ENCODE peak calls at places on chromosomes 11 and 22, in four cellular contexts. W, R, D and Q are unnamed samples.

GRCh38 chr11:2467695-2468055 is 22.9 kb downstream of the KCNQ1 start:
- DNase-seq in W (no peak), D (no peak), R (no peak), Q (no peak)

GRCh38 chr11:14193644-14194043 is 165.3 kb downstream of the RRAS2 start:
- DNase-seq in W (no peak), R (no peak), D (no peak), Q (no peak)

GRCh38 chr22:25100972-25101371 is 98.7 kb upstream of the CRYBB3 start:
- DNase-seq in R (no peak), W (no peak), D (peak), Q (no peak)

GRCh38 chr11:11894486-11894885 is 52.7 kb downstream of the USP47 start:
- DNase-seq in R (no peak), W (no peak), D (no peak), Q (no peak)

GRCh38 chr11:17179972-17180371 is 27.8 kb downstream of the PIK3C2A start:
- DNase-seq in D (no peak), R (no peak), W (no peak), Q (no peak)

GRCh38 chr11:18765554-18765953 is 26.0 kb downstream of the PTPN5 start:
- DNase-seq in R (no peak), D (no peak), W (no peak), Q (no peak)

GRCh38 chr11:6505577-6506240 is 8.6 kb downstream of the DNHD1 start:
- DNase-seq in D (peak), W (no peak), R (peak), Q (no peak)

GRCh38 chr22:39244496-39245129 is at the start of gene PDGFB:
- DNase-seq in W (no peak), R (no peak), D (peak), Q (no peak)

GRCh38 chr11:108562746-108563581 is 30.6 kb downstream of the EXPH5 start:
- DNase-seq in D (no peak), R (no peak), W (no peak), Q (no peak)

GRCh38 chr22:38298312-38299000 is 18.8 kb downstream of the CSNK1E start:
- DNase-seq in D (no peak), W (no peak), R (no peak), Q (peak)

GRCh38 chr11:65639623-65640482 is 2.0 kb downstream of the SIPA1 start:
- DNase-seq in D (no peak), W (peak), R (no peak), Q (no peak)

GRCh38 chr11:68125164-68125563 is 4.0 kb upstream of the CHKA start:
- DNase-seq in D (no peak), R (no peak), W (no peak), Q (no peak)

GRCh38 chr11:75760710-75761493 is 7.7 kb upstream of the DGAT2 start:
- DNase-seq in W (no peak), R (no peak), D (no peak), Q (no peak)

GRCh38 chr11:77244277-77245014 is 57.0 kb downstream of the GDPD4 start:
- DNase-seq in D (no peak), W (no peak), R (peak), Q (no peak)

GRCh38 chr11:65219930-65220213 is 38.1 kb downstream of the CAPN1 start:
- DNase-seq in D (no peak), R (no peak), W (no peak), Q (no peak)

GRCh38 chr22:25919452-25919851 is 177.5 kb downstream of the MYO18B start:
- DNase-seq in R (no peak), D (no peak), W (no peak), Q (no peak)

GRCh38 chr11:65493367-65494176 is 5.3 kb upstream of the MALAT1 start:
- DNase-seq in W (no peak), R (peak), D (no peak), Q (peak)

GRCh38 chr11:130070829-130071205 is 1.1 kb downstream of the APLP2 start:
- DNase-seq in W (no peak), D (no peak), R (no peak), Q (peak)

GRCh38 chr11:15113381-15113780 is 1.3 kb upstream of the INSC start:
- DNase-seq in W (peak), R (no peak), D (no peak), Q (no peak)

GRCh38 chr11:112270551-112271180 is 10.0 kb upstream of the PLET1 start:
- DNase-seq in W (no peak), D (no peak), R (no peak), Q (peak)

GRCh38 chr22:17410576-17410975 is 41.3 kb downstream of the CECR2 start:
- DNase-seq in D (no peak), W (no peak), R (no peak), Q (no peak)

DNA sequence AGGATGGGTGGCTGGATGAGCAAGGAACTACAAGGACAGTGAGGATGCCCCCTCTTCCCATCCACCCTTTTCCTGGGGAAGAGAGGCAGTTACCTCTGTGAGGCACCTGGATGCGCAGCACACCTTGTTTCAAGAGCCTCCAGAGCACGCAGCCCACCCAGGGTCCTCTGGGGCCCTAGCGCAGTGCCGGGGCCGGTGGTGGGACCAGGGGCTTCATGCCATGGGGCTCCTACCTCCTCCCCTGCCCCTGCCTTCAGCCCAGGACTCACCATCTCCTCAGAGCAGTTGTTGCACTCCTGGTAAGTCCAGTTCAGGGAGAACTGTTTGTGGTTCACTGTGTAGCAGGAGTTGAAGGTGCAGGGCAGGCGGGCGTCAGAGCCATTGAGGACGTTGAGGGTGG is 8.1 kb downstream of the SCN2B start:
- DNase-seq in W (no peak), R (no peak), D (no peak), Q (no peak)
- TF ChIP-seq NR2C2 in W (no peak), R (no peak), D (no peak), Q (no peak)

GRCh38 chr11:63490551-63491239 is at the start of gene PLAAT5:
- DNase-seq in R (no peak), D (no peak), W (no peak), Q (peak)
- TF ChIP-seq MAX in R (no peak), D (no peak), W (no peak), Q (peak)

DNA sequence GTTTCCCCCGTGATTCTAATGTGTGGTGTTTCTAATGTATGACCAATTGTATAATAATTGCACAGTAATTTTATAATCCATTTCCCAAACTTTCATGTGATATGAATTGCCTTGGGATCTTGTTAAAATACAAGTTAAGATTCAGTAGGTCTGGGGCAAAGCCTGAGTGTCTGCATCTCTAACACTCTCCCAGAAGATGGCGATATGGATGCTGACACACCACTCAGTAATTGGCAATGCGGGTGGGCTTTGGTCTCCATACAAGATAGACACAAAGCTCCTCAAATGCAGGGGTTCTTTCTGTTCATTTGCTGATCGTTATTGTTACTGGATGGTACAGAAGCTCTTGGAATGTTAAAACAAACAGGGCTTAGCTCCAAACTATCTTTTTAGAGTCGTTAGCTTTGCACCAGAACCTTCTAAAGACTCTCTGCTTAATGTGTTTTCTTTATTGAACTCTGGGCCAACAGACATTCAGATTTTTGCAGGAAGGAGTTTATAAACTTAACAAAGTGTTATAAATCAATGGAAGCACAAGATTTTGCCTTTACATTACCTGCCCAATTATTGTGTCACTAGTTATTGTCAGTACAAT is 45.4 kb upstream of the ANO3 start:
- DNase-seq in W (no peak), R (peak), D (no peak), Q (peak)
- TF ChIP-seq CBFB in W (no peak), R (no peak), D (no peak), Q (no peak)

GRCh38 chr11:134913999-134914590 is 502.1 kb upstream of the B3GAT1 start:
- DNase-seq in W (no peak), D (no peak), R (no peak), Q (no peak)

GRCh38 chr11:134915212-134915611 is 503.2 kb upstream of the B3GAT1 start:
- DNase-seq in W (no peak), D (no peak), R (no peak), Q (no peak)

GRCh38 chr11:134915881-134916280 is 503.8 kb upstream of the B3GAT1 start:
- DNase-seq in D (no peak), R (no peak), W (no peak), Q (no peak)

GRCh38 chr11:134916829-134917228 is 504.8 kb upstream of the B3GAT1 start:
- DNase-seq in R (no peak), W (no peak), D (no peak), Q (no peak)

DNA sequence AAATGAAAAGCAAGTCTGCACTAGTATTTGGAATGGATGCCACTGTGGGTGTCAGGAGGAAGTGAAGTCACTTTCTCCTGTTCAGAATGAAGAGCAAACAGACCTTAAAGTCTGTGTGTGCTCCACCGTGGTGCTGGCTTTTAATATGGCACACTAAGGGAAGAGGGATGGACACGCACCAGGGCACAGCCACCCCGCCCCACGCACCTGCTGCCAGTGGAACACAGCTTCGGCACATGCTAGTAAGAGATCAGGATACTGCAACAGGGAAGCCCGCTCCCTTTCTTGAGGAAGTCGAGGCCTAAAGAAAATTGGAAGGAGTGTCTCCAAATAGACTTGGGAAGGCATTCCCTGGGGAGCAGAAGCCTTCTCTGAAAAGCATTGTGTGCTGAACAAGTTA is 504.4 kb upstream of the B3GAT1 start:
- DNase-seq in R (no peak), W (no peak), D (no peak), Q (no peak)
- TF ChIP-seq NR2C2 in R (no peak), W (no peak), D (no peak), Q (no peak)

GRCh38 chr11:776459-777287 is 614 bp downstream of the GATD1 start:
- DNase-seq in D (peak), W (no peak), R (no peak), Q (peak)
- TF ChIP-seq MAX in D (peak), W (no peak), R (peak), Q (peak)

GRCh38 chr22:34493471-34493870 is 572.5 kb upstream of the ISX start:
- DNase-seq in R (no peak), D (no peak), W (no peak), Q (no peak)

GRCh38 chr22:34490911-34491310 is 570.6 kb upstream of the LARGE1 start:
- DNase-seq in W (no peak), D (no peak), R (no peak), Q (no peak)

DNA sequence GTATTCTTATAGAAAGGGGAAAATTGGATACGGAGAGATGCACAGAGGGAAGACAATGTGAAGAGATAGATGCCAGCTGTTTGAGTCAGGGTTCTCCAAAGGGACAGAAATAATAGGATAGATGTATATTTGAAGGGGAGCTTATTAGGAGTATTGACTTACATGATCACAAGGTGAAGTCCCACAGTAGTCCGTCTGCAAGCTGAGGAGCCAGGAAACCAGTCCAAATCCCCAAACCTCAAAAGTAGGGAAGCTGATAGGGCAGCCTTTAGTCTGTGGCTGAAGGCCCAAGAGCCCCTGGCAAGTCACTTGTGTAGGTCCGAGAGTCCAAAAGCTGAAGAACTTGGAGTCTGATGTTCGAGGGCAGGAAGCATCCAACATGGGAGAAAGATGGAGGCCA is 569.6 kb upstream of the LARGE1 start:
- DNase-seq in R (no peak), D (no peak), W (no peak), Q (no peak)
- TF ChIP-seq CBFB in R (no peak), D (no peak), W (no peak), Q (no peak)

DNA sequence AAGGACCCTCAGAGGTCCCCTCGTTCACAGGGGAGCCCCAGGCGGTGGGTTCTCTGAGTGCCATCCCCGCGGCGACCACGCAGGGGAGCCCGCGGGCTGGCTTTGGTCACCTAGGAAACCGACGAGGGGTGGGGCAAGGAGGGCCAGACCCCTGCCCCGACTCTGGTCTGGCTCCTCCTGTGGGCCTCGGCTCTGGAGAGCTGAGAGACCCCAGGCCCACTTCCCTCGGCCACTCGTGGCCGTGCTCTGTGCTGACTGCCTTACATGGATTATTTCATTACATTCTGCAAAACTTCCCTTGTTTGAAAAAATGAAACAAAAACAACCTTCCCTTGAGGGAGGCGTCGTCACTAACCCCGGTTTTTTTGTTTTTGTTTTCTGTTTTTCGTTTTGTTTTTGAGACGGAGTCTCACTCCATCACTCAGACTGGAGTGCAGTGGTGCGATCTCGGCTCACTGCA is 15.2 kb upstream of the CYTH4 start:
- DNase-seq in W (no peak), D (peak), R (no peak), Q (peak)
- TF ChIP-seq NR2C2 in W (no peak), D (no peak), R (no peak), Q (no peak)

DNA sequence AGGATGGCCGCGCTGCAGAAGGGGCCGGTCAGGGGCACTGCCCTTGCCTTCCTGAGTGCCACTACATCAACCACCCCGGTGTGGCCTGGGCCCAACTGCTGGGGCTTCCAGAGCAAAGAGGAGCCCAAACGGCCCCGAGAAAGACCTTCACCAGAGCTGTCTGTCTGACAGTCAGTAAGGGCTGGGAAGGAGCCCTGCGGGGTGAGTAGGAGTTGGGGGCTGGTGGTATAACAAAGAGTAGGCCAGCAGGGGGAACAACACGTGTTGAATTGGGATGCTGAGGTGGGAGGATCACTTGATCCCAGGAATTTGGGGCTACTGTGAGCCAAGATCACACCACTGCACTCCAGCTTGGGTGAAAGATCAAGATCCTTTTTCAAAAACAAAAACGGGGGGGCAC is 3.9 kb downstream of the GSTT4 start:
- DNase-seq in D (no peak), W (no peak), R (no peak), Q (peak)
- TF ChIP-seq MAX in D (no peak), W (no peak), R (no peak), Q (no peak)

DNA sequence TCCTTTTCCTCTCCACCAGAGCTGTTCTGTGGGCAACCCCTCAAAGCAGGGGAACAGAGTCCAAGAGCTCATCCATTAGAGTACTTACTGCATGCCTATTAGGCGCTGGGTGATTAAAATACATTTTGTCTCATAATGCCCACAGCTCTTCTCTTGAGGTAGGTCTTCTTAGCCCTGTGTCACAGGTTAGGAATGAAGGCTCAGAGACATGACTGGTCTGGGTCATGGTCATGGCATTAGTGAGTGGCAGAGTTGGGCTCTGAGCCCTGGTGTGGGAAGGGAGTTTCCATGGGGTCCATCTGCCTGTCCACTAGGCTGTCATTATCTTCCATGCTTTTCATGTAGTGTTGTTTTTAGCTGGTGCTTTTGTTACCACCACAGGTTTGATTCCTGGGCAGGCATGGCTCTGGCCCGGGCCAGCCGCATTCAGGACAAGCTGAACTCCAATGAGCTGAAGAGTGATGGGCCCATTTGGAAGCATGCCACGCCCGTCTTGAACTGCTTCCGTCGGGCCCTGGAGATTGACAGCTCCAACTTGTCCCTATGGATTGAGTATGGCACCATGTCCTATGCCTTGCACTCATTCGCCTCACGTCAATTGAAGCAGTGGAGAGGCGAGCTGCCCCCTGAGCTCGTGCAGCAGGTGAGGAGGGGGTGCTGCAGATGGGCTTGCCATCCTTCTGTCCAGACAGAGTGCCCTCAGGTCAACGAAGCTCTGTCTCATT is 76.1 kb downstream of the CABIN1 start:
- DNase-seq in W (no peak), D (no peak), R (no peak), Q (no peak)
- TF ChIP-seq CBFB in W (no peak), D (no peak), R (no peak), Q (no peak)

GRCh38 chr22:20552450-20552894 is 45.1 kb downstream of the MED15 start:
- DNase-seq in D (no peak), R (peak), W (no peak), Q (no peak)
- TF ChIP-seq NR2C2 in D (no peak), R (no peak), W (no peak), Q (no peak)